ENCODE peak calls at places on chromosomes 2 and 18, in ten cellular contexts. W is uterus, Q is breast epithelium, N is erythroblast, T is NB4, K is GM12892, X is IMR-90, U is ovary, V is HCT116, P is lower leg skin. O is an unnamed sample.

GRCh38 chr2:72181616-72182015 is 34.0 kb upstream of the CYP26B1 start:
- DNase-seq in P (no peak), T (no peak), K (no peak), V (no peak), U (no peak), N (no peak), X (no peak), W (no peak), Q (no peak), O (no peak)

GRCh38 chr2:24909555-24910177 is 10.4 kb downstream of the ADCY3 start:
- DNase-seq in V (no peak), P (no peak), Q (peak; percentile 6), W (no peak), N (no peak), T (no peak), U (no peak), X (peak; percentile 56), K (no peak), O (no peak)

GRCh38 chr2:180890781-180891180 is 89.6 kb upstream of the UBE2E3 start:
- DNase-seq in W (no peak), P (no peak), T (no peak), K (no peak), X (peak; percentile 1), V (no peak), N (no peak), U (no peak), Q (no peak), O (no peak)

GRCh38 chr2:28663359-28663758 is 88.3 kb upstream of the PPP1CB start:
- DNase-seq in Q (no peak), W (no peak), U (no peak), K (no peak), V (no peak), X (peak; percentile 79), P (no peak), T (no peak), N (no peak), O (no peak)

GRCh38 chr2:31440764-31441163 is 26.2 kb upstream of the XDH start:
- DNase-seq in K (no peak), U (no peak), W (no peak), V (no peak), Q (no peak), N (no peak), P (no peak), X (peak; percentile 94), T (no peak), O (no peak)

GRCh38 chr2:127305985-127306585 is 12.1 kb upstream of the ERCC3 start:
- DNase-seq in K (no peak), W (no peak), T (peak; percentile 39), Q (no peak), N (no peak), X (no peak), P (no peak), V (no peak), U (no peak), O (no peak)

GRCh38 chr2:212538156-212539144 is at the start of gene ERBB4:
- DNase-seq in X (no peak), W (no peak), N (no peak), V (no peak), P (no peak), T (no peak), Q (no peak), K (no peak), U (no peak), O (no peak)

GRCh38 chr2:68921646-68922045 is 31.0 kb downstream of the GKN2 start:
- DNase-seq in W (no peak), K (no peak), X (peak; percentile 79), U (no peak), V (no peak), N (no peak), P (no peak), T (no peak), Q (no peak), O (no peak)

GRCh38 chr2:36824281-36824680 is 127.8 kb downstream of the VIT start:
- DNase-seq in K (no peak), U (no peak), V (no peak), T (no peak), W (no peak), P (no peak), N (no peak), X (no peak), Q (no peak), O (no peak)

GRCh38 chr2:26473796-26474195 is 4.1 kb downstream of the OTOF start:
- DNase-seq in W (no peak), X (no peak), V (no peak), Q (no peak), U (no peak), T (no peak), P (no peak), K (no peak), N (no peak), O (no peak)

GRCh38 chr2:74421248-74421870 is at the start of the genes C2orf81 and WDR54:
- DNase-seq in N (peak; percentile 85), K (peak; percentile 94), Q (peak; percentile 76), X (peak; percentile 82), U (peak; percentile 88), V (peak; percentile 79), T (peak; percentile 96), W (peak; percentile 88), P (peak; percentile 67), O (peak; percentile 91)

GRCh38 chr2:218399391-218400166 is at the start of gene CTDSP1:
- DNase-seq in T (peak; percentile 100), P (peak; percentile 96), W (peak; percentile 98), Q (peak; percentile 98), V (peak; percentile 88), X (peak; percentile 96), K (peak; percentile 89), U (peak; percentile 97), N (peak; percentile 96), O (peak; percentile 98)
- TF ChIP-seq POLR2A in T (peak; percentile 57), P (no peak), W (peak; percentile 59), Q (no peak), V (peak; percentile 65), X (peak; percentile 23), K (peak; percentile 40), U (peak; percentile 60), N (peak; percentile 71), O (no peak)

DNA sequence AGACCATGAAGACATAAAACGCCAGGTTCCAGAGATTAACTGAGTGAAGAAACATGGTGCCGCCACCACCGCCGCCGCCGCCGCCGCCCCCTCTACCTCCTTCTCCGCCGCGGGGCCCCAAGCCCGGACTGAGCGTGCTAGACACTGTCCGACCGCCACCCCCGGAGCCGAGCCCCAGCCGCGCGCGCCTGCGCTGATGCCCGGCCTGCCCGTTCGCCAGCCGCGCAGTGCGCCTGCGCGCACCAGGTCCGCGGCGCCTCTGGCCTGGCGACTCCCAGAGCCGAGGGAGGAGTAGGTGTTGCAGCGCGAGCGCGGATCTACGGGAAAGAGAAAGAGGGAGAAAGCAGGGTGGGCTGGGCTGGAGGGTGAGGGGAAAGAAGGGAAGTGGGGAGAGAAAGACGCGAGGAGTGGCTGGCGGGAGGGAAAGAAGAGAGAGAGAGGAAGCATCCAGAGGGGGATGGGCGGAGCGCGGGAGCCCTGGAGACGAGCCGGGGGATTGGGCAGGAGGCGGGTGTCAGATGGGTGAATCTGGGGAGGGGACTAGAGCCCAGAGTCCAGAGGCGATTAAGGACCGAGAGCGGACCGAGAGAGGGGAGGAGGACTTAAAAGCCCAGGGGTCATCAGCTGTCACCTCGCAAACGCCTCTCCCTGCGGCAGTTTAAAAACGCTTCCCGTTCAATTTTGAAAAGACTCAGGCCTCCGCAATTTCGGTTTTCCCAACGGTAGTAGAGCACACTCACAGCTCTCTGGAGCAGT is at the start of gene PGAP1:
- DNase-seq in P (peak; percentile 79), X (peak; percentile 88), Q (peak; percentile 78), V (peak; percentile 69), T (peak; percentile 93), K (peak; percentile 81), W (peak; percentile 92), N (peak; percentile 90), U (peak; percentile 91), O (peak; percentile 88)
- TF ChIP-seq POLR2A in P (peak; percentile 34), X (peak; percentile 74), Q (peak; percentile 15), V (peak; percentile 81), T (peak; percentile 88), K (peak; percentile 80), W (peak; percentile 64), N (peak; percentile 17), U (peak; percentile 67), O (peak; percentile 37)

DNA sequence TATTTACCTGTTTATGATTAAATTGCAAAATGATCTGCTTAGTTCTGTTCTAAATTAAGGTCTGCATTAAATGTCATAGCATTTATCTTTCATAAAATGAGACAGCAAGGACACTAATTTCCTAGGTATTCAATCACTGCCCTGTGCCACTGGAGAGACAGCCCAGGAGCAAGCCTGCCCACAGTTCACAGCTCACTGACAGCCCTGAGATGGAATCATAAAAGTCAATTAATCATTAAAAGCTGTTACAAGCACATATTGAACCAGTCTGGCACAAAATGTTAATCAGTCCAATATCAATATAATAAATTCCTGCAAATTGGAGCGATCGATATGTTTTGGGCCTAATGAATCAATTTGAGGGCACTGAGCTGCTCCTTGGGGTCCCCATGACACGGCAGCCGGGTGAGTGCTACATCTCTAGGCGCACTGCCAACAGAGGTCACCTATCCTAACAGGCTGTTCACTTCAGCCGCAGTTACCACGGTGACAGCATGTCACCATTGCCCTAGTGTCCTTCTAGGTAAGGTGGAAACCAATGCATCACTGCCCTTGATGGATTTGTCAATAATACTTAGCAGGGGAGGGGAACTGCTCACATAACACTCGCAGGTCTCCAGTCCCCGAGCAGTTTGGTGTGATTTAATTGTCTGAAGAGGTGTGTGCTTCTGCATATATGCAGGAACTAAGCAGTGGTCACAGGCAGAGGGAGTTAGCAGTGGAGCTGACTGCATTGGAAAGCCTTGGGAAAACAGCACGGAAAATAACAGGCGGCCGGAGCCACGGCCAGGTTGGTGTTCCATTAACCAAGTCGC is 47.3 kb downstream of the POU3F3 start:
- DNase-seq in T (no peak), K (no peak), N (no peak), Q (no peak), X (no peak), P (no peak), V (no peak), U (no peak), W (no peak), O (no peak)
- TF ChIP-seq POLR2A in T (no peak), K (no peak), N (no peak), Q (no peak), X (no peak), P (no peak), V (no peak), U (no peak), W (no peak), O (no peak)

GRCh38 chr18:11861583-11862288 is 10.5 kb downstream of the CHMP1B start:
- DNase-seq in U (no peak), K (no peak), Q (no peak), V (no peak), N (no peak), P (no peak), X (no peak), T (no peak), W (no peak), O (no peak)

GRCh38 chr18:11859903-11860407 is 8.7 kb downstream of the CHMP1B start:
- DNase-seq in K (no peak), P (no peak), W (no peak), Q (no peak), U (no peak), N (no peak), T (peak; percentile 75), X (peak; percentile 90), V (peak; percentile 83), O (no peak)

GRCh38 chr18:11859282-11859797 is 8.1 kb downstream of the CHMP1B start:
- DNase-seq in W (no peak), K (no peak), U (no peak), X (no peak), T (no peak), P (no peak), V (no peak), N (no peak), Q (no peak), O (no peak)

GRCh38 chr18:11860594-11861450 is 9.6 kb downstream of the CHMP1B start:
- DNase-seq in P (no peak), W (no peak), X (no peak), K (no peak), T (no peak), Q (no peak), N (no peak), U (no peak), V (no peak), O (no peak)

GRCh38 chr18:11857177-11857887 is 6.1 kb downstream of the CHMP1B start:
- DNase-seq in V (peak; percentile 95), W (peak; percentile 48), X (peak; percentile 100), P (peak; percentile 48), K (no peak), Q (no peak), T (peak; percentile 23), U (peak; percentile 59), N (peak; percentile 47), O (no peak)
- TF ChIP-seq POLR2A in V (no peak), W (no peak), X (peak; percentile 85), P (no peak), K (no peak), Q (no peak), T (no peak), U (no peak), N (no peak), O (no peak)